ENCODE peak calls at places on chromosomes 16 and 17, in eight cellular contexts. X is T-helper 22 cell, Y is caudate nucleus, W is NCI-H1694 treated with DMSO at 0.1 percent for 48 hours, O is epithelial cell of esophagus, D is NCI-H345, V is GM23248, I is cerebellum. E is an unnamed sample.

GRCh38 chr17:49872776-49873377 is 25.0 kb upstream of the TAC4 start:
- DNase-seq in Y (no peak), X (no peak), O (no peak), W (no peak), D (no peak), V (no peak), I (no peak), E (no peak)

GRCh38 chr16:5466551-5466950 is 369.0 kb upstream of the EEF2KMT start:
- DNase-seq in Y (no peak), V (no peak), I (no peak), W (no peak), O (no peak), X (no peak), D (no peak), E (no peak)

GRCh38 chr16:1890024-1890700 is 18.2 kb upstream of the MEIOB start:
- DNase-seq in O (no peak), Y (no peak), W (no peak), I (no peak), X (no peak), V (no peak), D (peak), E (no peak)

GRCh38 chr17:72890711-72891110 is 201.8 kb downstream of the SLC39A11 start:
- DNase-seq in W (no peak), X (no peak), I (no peak), O (peak), V (peak), D (no peak), Y (no peak), E (peak)

GRCh38 chr17:1645207-1646171 is at the start of gene SCARF1:
- DNase-seq in Y (no peak), W (no peak), V (no peak), X (no peak), I (no peak), D (no peak), O (no peak), E (no peak)

GRCh38 chr16:88681084-88681680 is 5.1 kb downstream of the SNAI3 start:
- DNase-seq in W (no peak), Y (no peak), V (no peak), O (peak), D (no peak), X (no peak), I (no peak), E (peak)

GRCh38 chr17:43855061-43855460 is 8.1 kb downstream of the CD300LG start:
- DNase-seq in Y (no peak), W (no peak), D (no peak), X (no peak), I (peak), V (no peak), O (no peak), E (no peak)

GRCh38 chr16:86249631-86250030 is 260.7 kb upstream of the FOXF1 start:
- DNase-seq in V (no peak), X (no peak), D (no peak), Y (no peak), W (no peak), I (no peak), O (no peak), E (no peak)

GRCh38 chr16:89581861-89582563 is 6.5 kb downstream of the CPNE7 start:
- DNase-seq in X (no peak), Y (no peak), O (peak), V (peak), W (no peak), D (no peak), I (no peak), E (peak)

GRCh38 chr17:65074778-65075250 is 18.3 kb upstream of the GNA13 start:
- DNase-seq in D (no peak), I (peak), V (no peak), O (no peak), W (no peak), X (no peak), Y (no peak), E (no peak)

GRCh38 chr16:48366165-48367093 is 18.8 kb downstream of the SIAH1 start:
- DNase-seq in D (peak), W (peak), O (peak), V (peak), Y (no peak), I (no peak), X (peak), E (peak)

GRCh38 chr17:81339180-81339501 is 44.0 kb upstream of the SLC38A10 start:
- DNase-seq in D (no peak), O (no peak), X (no peak), W (no peak), Y (no peak), I (no peak), V (no peak), E (no peak)

GRCh38 chr17:82772026-82772425 is 20.2 kb downstream of the TBCD start:
- DNase-seq in W (no peak), O (peak), V (peak), Y (no peak), D (no peak), I (no peak), X (no peak), E (peak)

GRCh38 chr17:28554565-28554964 is 2.1 kb upstream of the UNC119 start:
- DNase-seq in O (no peak), Y (no peak), W (no peak), D (no peak), V (no peak), I (peak), X (no peak), E (no peak)

GRCh38 chr17:21573961-21574610 is 118.2 kb upstream of the KCNJ18 start:
- DNase-seq in O (peak), X (peak), W (no peak), D (peak), V (peak), I (peak), Y (peak), E (no peak)

GRCh38 chr16:48614759-48615158 is 4.8 kb upstream of the N4BP1 start:
- DNase-seq in O (no peak), W (no peak), V (no peak), I (no peak), Y (no peak), D (no peak), X (no peak), E (no peak)

GRCh38 chr17:78738245-78738644 is 43.8 kb downstream of the CYTH1 start:
- DNase-seq in I (no peak), X (no peak), D (peak), V (no peak), O (no peak), Y (no peak), W (no peak), E (no peak)

GRCh38 chr17:28086519-28086918 is 44.0 kb downstream of the NLK start:
- DNase-seq in W (no peak), O (peak), D (no peak), X (no peak), V (peak), Y (no peak), I (no peak), E (peak)

GRCh38 chr17:36055921-36056320 is 8.2 kb upstream of the CCL18 start:
- DNase-seq in X (no peak), Y (no peak), V (no peak), O (no peak), D (no peak), W (no peak), I (no peak), E (no peak)

GRCh38 chr16:14111713-14112538 is 40.8 kb downstream of the MRTFB start:
- DNase-seq in Y (no peak), D (peak), V (peak), I (peak), X (no peak), O (peak), W (no peak), E (no peak)

GRCh38 chr17:7668482-7668881 is 17.8 kb downstream of the ATP1B2 start:
- DNase-seq in X (no peak), V (no peak), Y (no peak), I (no peak), O (no peak), D (no peak), W (no peak), E (no peak)

GRCh38 chr17:34173221-34173620 is 81.9 kb upstream of the CCL2 start:
- DNase-seq in I (no peak), O (no peak), X (no peak), Y (no peak), V (peak), W (no peak), D (no peak), E (no peak)

GRCh38 chr16:50461400-50461760 is 86.8 kb upstream of the NKD1 start:
- DNase-seq in X (no peak), O (no peak), D (no peak), W (no peak), Y (no peak), V (no peak), I (no peak), E (no peak)

E was measured in bronchial epithelial cell.